ENCODE peak calls at places on chromosomes 5 and 9, in ten cellular contexts. A, T, U, E, R, M, P, L, W and J are unnamed samples.
A peak's percentile ranks its signal among the peaks of the same experiment; 100 is the strongest.

GRCh38 chr9:71446499-71447411 is 321.6 kb downstream of the CEMIP2 start:
- DNase-seq in A (peak; percentile 84), T (peak; percentile 14), U (peak; percentile 24), E (no peak), R (peak; percentile 83), M (no peak), P (peak; percentile 38), L (peak; percentile 87), W (no peak), J (peak; percentile 12)

GRCh38 chr9:113650207-113651131 is 186.9 kb downstream of the RGS3 start:
- DNase-seq in A (peak; percentile 55), T (peak; percentile 86), U (no peak), E (no peak), R (no peak), M (no peak), P (no peak), L (peak; percentile 58), W (no peak), J (peak; percentile 38)

GRCh38 chr9:16656432-16657169 is 213.9 kb downstream of the BNC2 start:
- DNase-seq in A (no peak), T (no peak), U (no peak), E (no peak), R (no peak), M (no peak), P (no peak), L (no peak), W (no peak), J (no peak)

GRCh38 chr5:10103098-10103497 is 146.6 kb downstream of the ATPSCKMT start:
- DNase-seq in A (no peak), T (no peak), U (no peak), E (no peak), R (peak; percentile 48), M (no peak), P (no peak), L (no peak), W (no peak), J (no peak)

GRCh38 chr9:135282001-135282731 is 194.7 kb downstream of the OLFM1 start:
- DNase-seq in A (no peak), T (peak; percentile 1), U (peak; percentile 57), E (no peak), R (peak; percentile 51), M (no peak), P (peak; percentile 63), L (no peak), W (no peak), J (peak; percentile 12)

GRCh38 chr5:57753446-57753845 is 270.8 kb upstream of the ACTBL2 start:
- DNase-seq in A (no peak), T (no peak), U (no peak), E (no peak), R (no peak), M (no peak), P (no peak), L (no peak), W (no peak), J (no peak)

GRCh38 chr9:99377790-99378775 is 156.0 kb downstream of the SEC61B start:
- DNase-seq in A (no peak), T (no peak), U (no peak), E (no peak), R (no peak), M (no peak), P (no peak), L (no peak), W (no peak), J (no peak)

GRCh38 chr5:135955525-135955924 is 742 bp upstream of the LECT2 start:
- DNase-seq in A (no peak), T (no peak), U (no peak), E (no peak), R (no peak), M (no peak), P (no peak), L (no peak), W (no peak), J (no peak)

GRCh38 chr9:13163287-13163686 is 116.2 kb downstream of the MPDZ start:
- DNase-seq in A (no peak), T (no peak), U (no peak), E (no peak), R (no peak), M (no peak), P (no peak), L (no peak), W (no peak), J (no peak)

GRCh38 chr5:137191179-137191578 is 307.9 kb downstream of the SPOCK1 start:
- DNase-seq in A (no peak), T (no peak), U (no peak), E (no peak), R (no peak), M (no peak), P (no peak), L (no peak), W (no peak), J (no peak)

GRCh38 chr5:72510610-72511121 is 3.5 kb upstream of the ZNF366 start:
- DNase-seq in A (no peak), T (peak; percentile 56), U (peak; percentile 50), E (no peak), R (no peak), M (no peak), P (peak; percentile 54), L (no peak), W (no peak), J (no peak)

GRCh38 chr9:37953775-37954437 is 50.0 kb upstream of the SLC25A51 start:
- DNase-seq in A (no peak), T (peak; percentile 98), U (no peak), E (no peak), R (peak; percentile 40), M (no peak), P (peak; percentile 65), L (no peak), W (no peak), J (peak; percentile 71)

GRCh38 chr5:1961952-1962595 is 79.3 kb upstream of the IRX4 start:
- DNase-seq in A (no peak), T (no peak), U (no peak), E (no peak), R (no peak), M (no peak), P (no peak), L (no peak), W (no peak), J (no peak)

GRCh38 chr9:4400731-4401130 is 89.5 kb upstream of the SLC1A1 start:
- DNase-seq in A (no peak), T (no peak), U (no peak), E (no peak), R (no peak), M (no peak), P (no peak), L (no peak), W (no peak), J (no peak)

GRCh38 chr9:116476935-116477381 is 210.1 kb upstream of the TRIM32 start:
- DNase-seq in A (no peak), T (no peak), U (no peak), E (no peak), R (no peak), M (no peak), P (peak; percentile 51), L (no peak), W (no peak), J (no peak)

GRCh38 chr5:155839251-155840037 is 487.5 kb upstream of the SGCD start:
- DNase-seq in A (no peak), T (no peak), U (no peak), E (no peak), R (peak; percentile 0), M (no peak), P (no peak), L (no peak), W (no peak), J (no peak)

GRCh38 chr5:135930029-135930948 is 24.5 kb downstream of the LECT2 start:
- DNase-seq in A (peak; percentile 30), T (no peak), U (no peak), E (no peak), R (peak; percentile 22), M (no peak), P (no peak), L (peak; percentile 70), W (no peak), J (peak; percentile 23)

GRCh38 chr5:44332360-44332971 is 56.8 kb downstream of the FGF10 start:
- DNase-seq in A (no peak), T (peak; percentile 1), U (no peak), E (no peak), R (peak; percentile 64), M (no peak), P (no peak), L (peak; percentile 3), W (no peak), J (peak; percentile 13)

GRCh38 chr5:131628990-131629389 is 6.0 kb downstream of the RAPGEF6 start:
- DNase-seq in A (no peak), T (peak; percentile 59), U (no peak), E (no peak), R (peak; percentile 14), M (no peak), P (no peak), L (no peak), W (no peak), J (no peak)

GRCh38 chr9:95963659-95964058 is 88.2 kb downstream of the ERCC6L2 start:
- DNase-seq in A (no peak), T (no peak), U (no peak), E (no peak), R (no peak), M (no peak), P (no peak), L (no peak), W (no peak), J (no peak)

GRCh38 chr5:84228266-84228665 is 156.4 kb downstream of the EDIL3 start:
- DNase-seq in A (no peak), T (no peak), U (no peak), E (no peak), R (no peak), M (no peak), P (no peak), L (no peak), W (no peak), J (no peak)

GRCh38 chr9:93899609-93900435 is 55.3 kb downstream of the BARX1 start:
- DNase-seq in A (no peak), T (no peak), U (no peak), E (no peak), R (no peak), M (no peak), P (peak; percentile 6), L (no peak), W (peak; percentile 27), J (no peak)

GRCh38 chr9:113590991-113591898 is 127.7 kb downstream of the RGS3 start:
- DNase-seq in A (peak; percentile 91), T (peak; percentile 52), U (peak; percentile 74), E (no peak), R (peak; percentile 84), M (peak; percentile 25), P (peak; percentile 85), L (peak; percentile 91), W (peak; percentile 49), J (peak; percentile 62)

GRCh38 chr5:145760660-145761059 is 74.5 kb downstream of the PRELID2 start:
- DNase-seq in A (no peak), T (no peak), U (no peak), E (no peak), R (no peak), M (no peak), P (no peak), L (no peak), W (no peak), J (no peak)

GRCh38 chr5:109410389-109411174 is 808 bp upstream of the PJA2 start:
- DNase-seq in A (peak; percentile 65), T (peak; percentile 84), U (peak; percentile 70), E (peak; percentile 4), R (peak; percentile 56), M (no peak), P (peak; percentile 84), L (peak; percentile 79), W (peak; percentile 62), J (peak; percentile 57)